ENCODE peak calls at places on chromosomes 16 and 17, in eight cellular contexts. J is fibroblast of pulmonary artery, D is NCI-H2081, G is Peyer's patch, U is MCF 10A, N is pancreas, P is cardiac fibroblast, C is heart left ventricle. R is an unnamed sample.

GRCh38 chr16:30768583-30769181 is 6.6 kb downstream of the RNF40 start:
- DNase-seq in J (no peak), D (no peak), G (no peak), U (no peak), N (no peak), P (no peak), C (peak), R (peak)

GRCh38 chr17:49646391-49647255 is 31.3 kb downstream of the SPOP start:
- DNase-seq in J (peak), D (no peak), G (no peak), U (peak), N (no peak), P (peak), C (no peak), R (no peak)

GRCh38 chr17:38741853-38742421 is 6.2 kb downstream of the PCGF2 start:
- DNase-seq in J (no peak), D (peak), G (peak), U (no peak), N (peak), P (peak), C (peak), R (no peak)

GRCh38 chr16:85187002-85187401 is 74.7 kb upstream of the CIBAR2 start:
- DNase-seq in J (peak), D (no peak), G (no peak), U (no peak), N (no peak), P (peak), C (peak), R (peak)

GRCh38 chr17:79633154-79633553 is 22.3 kb upstream of the RBFOX3 start:
- DNase-seq in J (no peak), D (no peak), G (peak), U (no peak), N (peak), P (no peak), C (peak), R (peak)

GRCh38 chr17:32286518-32286900 is 20.9 kb downstream of the RHBDL3 start:
- DNase-seq in J (no peak), D (no peak), G (no peak), U (no peak), N (no peak), P (no peak), C (no peak), R (no peak)

GRCh38 chr17:10337976-10338375 is 34.8 kb downstream of the MYH13 start:
- DNase-seq in J (no peak), D (no peak), G (no peak), U (no peak), N (no peak), P (peak), C (no peak), R (no peak)

GRCh38 chr17:40443988-40444899 is 994 bp downstream of the IGFBP4 start:
- DNase-seq in J (peak), D (no peak), G (peak), U (no peak), N (no peak), P (peak), C (no peak), R (peak)

GRCh38 chr17:82108038-82108998 is 10.3 kb upstream of the FASN start:
- DNase-seq in J (no peak), D (no peak), G (no peak), U (no peak), N (peak), P (no peak), C (no peak), R (no peak)

GRCh38 chr17:13776027-13776551 is 174.4 kb upstream of the HS3ST3A1 start:
- DNase-seq in J (no peak), D (no peak), G (no peak), U (peak), N (no peak), P (no peak), C (peak), R (no peak)

GRCh38 chr17:29642171-29642611 is 19.5 kb upstream of the CORO6 start:
- DNase-seq in J (no peak), D (peak), G (no peak), U (no peak), N (no peak), P (no peak), C (no peak), R (no peak)

GRCh38 chr17:78650093-78650715 is 73.0 kb upstream of the DNAH17 start:
- DNase-seq in J (no peak), D (no peak), G (peak), U (no peak), N (no peak), P (no peak), C (no peak), R (peak)

GRCh38 chr17:44235583-44235936 is 16.1 kb upstream of the UBTF start:
- DNase-seq in J (peak), D (no peak), G (no peak), U (peak), N (no peak), P (no peak), C (no peak), R (no peak)

GRCh38 chr16:27408012-27408601 is 6.1 kb downstream of the IL21R start:
- DNase-seq in J (peak), D (no peak), G (no peak), U (no peak), N (no peak), P (peak), C (no peak), R (no peak)

GRCh38 chr17:53655591-53655990 is 167.1 kb upstream of the KIF2B start:
- DNase-seq in J (no peak), D (no peak), G (no peak), U (no peak), N (no peak), P (no peak), C (no peak), R (no peak)

GRCh38 chr16:557463-558297 is 2.5 kb upstream of the PRR35 start:
- DNase-seq in J (no peak), D (no peak), G (no peak), U (no peak), N (no peak), P (no peak), C (no peak), R (no peak)

GRCh38 chr16:3734758-3735221 is 17.5 kb upstream of the TRAP1 start:
- DNase-seq in J (no peak), D (no peak), G (no peak), U (no peak), N (no peak), P (no peak), C (no peak), R (no peak)

GRCh38 chr17:17320911-17321220 is 17.7 kb downstream of the NT5M start:
- DNase-seq in J (no peak), D (no peak), G (no peak), U (no peak), N (no peak), P (no peak), C (no peak), R (no peak)

GRCh38 chr17:17175917-17176316 is 30.2 kb downstream of the PLD6 start:
- DNase-seq in J (no peak), D (no peak), G (no peak), U (no peak), N (no peak), P (no peak), C (no peak), R (no peak)

GRCh38 chr17:82310877-82311276 is 6.5 kb downstream of the CD7 start:
- DNase-seq in J (no peak), D (no peak), G (no peak), U (no peak), N (no peak), P (no peak), C (no peak), R (no peak)

GRCh38 chr17:36705651-36706436 is 104.5 kb downstream of the MRM1 start:
- DNase-seq in J (peak), D (peak), G (no peak), U (peak), N (peak), P (peak), C (no peak), R (no peak)

GRCh38 chr16:1781758-1782407 is 488 bp downstream of the SPSB3 start:
- DNase-seq in J (no peak), D (no peak), G (no peak), U (no peak), N (peak), P (no peak), C (no peak), R (no peak)

GRCh38 chr17:39730095-39730921 is at the start of gene MIEN1:
- DNase-seq in J (peak), D (peak), G (peak), U (peak), N (peak), P (peak), C (peak), R (peak)

GRCh38 chr16:48592839-48593429 is 17.0 kb downstream of the N4BP1 start:
- DNase-seq in J (no peak), D (no peak), G (no peak), U (peak), N (no peak), P (no peak), C (no peak), R (no peak)

GRCh38 chr17:5555254-5555653 is 29.1 kb downstream of the NLRP1 start:
- DNase-seq in J (peak), D (no peak), G (no peak), U (no peak), N (no peak), P (peak), C (no peak), R (no peak)

GRCh38 chr17:64319531-64319930 is 56.5 kb upstream of the TEX2 start:
- DNase-seq in J (no peak), D (no peak), G (no peak), U (no peak), N (no peak), P (no peak), C (no peak), R (no peak)

GRCh38 chr17:62680541-62681052 is 53.1 kb downstream of the MRC2 start:
- DNase-seq in J (no peak), D (no peak), G (peak), U (no peak), N (no peak), P (no peak), C (no peak), R (no peak)

R was measured in aorta.